ENCODE peak calls at places on chromosomes 7 and 10, in eight cellular contexts. E is stimulated activated CD4-positive, alpha-beta T cell treated with anti-CD3 and anti-CD28 coated beads, Interleukin-2, amount 100 ng/mL, for 48 hours; Q is bronchial epithelial cell; U is CD4-positive, alpha-beta T cell; T is AG08395; B is endothelial cell of umbilical vein; M is ecto neural progenitor cell; W is coronary artery. X is an unnamed sample.

GRCh38 chr7:154950992-154951391 is 51.9 kb downstream of the PAXIP1 start:
- DNase-seq in Q (no peak), E (no peak), B (no peak), W (no peak), U (no peak), M (no peak), T (no peak), X (no peak)

GRCh38 chr7:139619367-139619657 is 95.8 kb downstream of the CLEC2L start:
- DNase-seq in Q (peak; percentile 42), U (no peak), M (no peak), E (no peak), T (peak; percentile 82), W (no peak), B (peak; percentile 26), X (no peak)

GRCh38 chr7:96598421-96598820 is 111.2 kb downstream of the SEM1 start:
- DNase-seq in U (no peak), W (no peak), E (no peak), Q (no peak), M (no peak), T (no peak), B (no peak), X (no peak)

GRCh38 chr10:28072573-28072972 is 73.7 kb upstream of the ODAD2 start:
- DNase-seq in W (no peak), U (no peak), E (no peak), M (no peak), T (peak; percentile 33), B (no peak), Q (peak; percentile 42), X (no peak)

GRCh38 chr10:121792198-121792597 is 135.6 kb downstream of the ATE1 start:
- DNase-seq in E (no peak), Q (peak; percentile 27), W (no peak), M (no peak), U (no peak), T (peak; percentile 14), B (peak; percentile 87), X (peak; percentile 78)

GRCh38 chr7:18520450-18521235 is 25.1 kb downstream of the HDAC9 start:
- DNase-seq in M (no peak), E (no peak), T (peak; percentile 58), W (no peak), Q (peak; percentile 72), U (no peak), B (no peak), X (no peak)

GRCh38 chr7:135147899-135148721 is at the start of gene TMEM140:
- DNase-seq in M (no peak), T (peak; percentile 53), Q (peak; percentile 67), B (peak; percentile 92), E (no peak), U (peak; percentile 43), W (no peak), X (peak; percentile 54)

GRCh38 chr7:1611708-1612241 is 41.9 kb upstream of the PSMG3 start:
- DNase-seq in W (no peak), M (no peak), E (no peak), B (no peak), Q (peak; percentile 41), U (no peak), T (peak; percentile 96), X (no peak)

X was measured in pulmonary artery endothelial cell.